ENCODE peak calls at places on chromosomes 13 and 19, in seven cellular contexts. R, C, O, T, W, V and Y are unnamed samples.

GRCh38 chr13:46062190-46062589 is 9.6 kb upstream of the ZC3H13 start:
- DNase-seq in R (no peak), C (no peak), O (no peak), T (no peak), W (no peak), V (no peak), Y (no peak)

GRCh38 chr13:101341464-101341863 is 74.8 kb downstream of the NALCN start:
- DNase-seq in R (no peak), C (no peak), O (no peak), T (no peak), W (no peak), V (no peak), Y (no peak)

GRCh38 chr13:32126756-32127155 is 95.2 kb downstream of the FRY start:
- DNase-seq in R (no peak), C (no peak), O (no peak), T (no peak), W (no peak), V (no peak), Y (no peak)

GRCh38 chr13:85528578-85529215 is 270.5 kb downstream of the SLITRK6 start:
- DNase-seq in R (no peak), C (no peak), O (no peak), T (no peak), W (no peak), V (no peak), Y (no peak)

GRCh38 chr13:71851541-71851940 is 15.5 kb downstream of the DACH1 start:
- DNase-seq in R (no peak), C (no peak), O (no peak), T (no peak), W (no peak), V (no peak), Y (no peak)

GRCh38 chr13:74867460-74867859 is 614.5 kb downstream of the TBC1D4 start:
- DNase-seq in R (no peak), C (no peak), O (no peak), T (no peak), W (no peak), V (no peak), Y (no peak)

GRCh38 chr13:46071590-46072249 is 19.2 kb upstream of the ZC3H13 start:
- DNase-seq in R (no peak), C (peak), O (no peak), T (no peak), W (peak), V (no peak), Y (no peak)

GRCh38 chr13:112838038-112838965 is 130.7 kb upstream of the MCF2L start:
- DNase-seq in R (no peak), C (no peak), O (no peak), T (peak), W (no peak), V (no peak), Y (no peak)

GRCh38 chr13:114108894-114109293 is 23.5 kb downstream of the RASA3 start:
- DNase-seq in R (no peak), C (no peak), O (peak), T (peak), W (no peak), V (peak), Y (peak)

GRCh38 chr19:18712981-18713380 is 29.5 kb downstream of the CRTC1 start:
- DNase-seq in R (no peak), C (no peak), O (no peak), T (no peak), W (no peak), V (no peak), Y (no peak)

GRCh38 chr19:35622750-35623149 is 6.1 kb upstream of the RBM42 start:
- DNase-seq in R (no peak), C (no peak), O (no peak), T (no peak), W (no peak), V (no peak), Y (peak)

GRCh38 chr13:45674908-45675307 is 27.2 kb upstream of the CBY2 start:
- DNase-seq in R (no peak), C (peak), O (no peak), T (no peak), W (no peak), V (no peak), Y (no peak)

GRCh38 chr13:76012091-76012721 is 376.1 kb downstream of the LMO7 start:
- DNase-seq in R (no peak), C (no peak), O (no peak), T (no peak), W (no peak), V (no peak), Y (no peak)

GRCh38 chr13:40130871-40131636 is 475.6 kb downstream of the COG6 start:
- DNase-seq in R (no peak), C (no peak), O (no peak), T (no peak), W (peak), V (no peak), Y (no peak)

GRCh38 chr19:39192846-39193245 is 3.9 kb upstream of the NCCRP1 start:
- DNase-seq in R (no peak), C (no peak), O (no peak), T (no peak), W (no peak), V (no peak), Y (no peak)

GRCh38 chr13:110319774-110320509 is 12.9 kb downstream of the COL4A2 start:
- DNase-seq in R (no peak), C (no peak), O (no peak), T (no peak), W (no peak), V (no peak), Y (no peak)
- TF ChIP-seq POLR2AphosphoS5 in R (no peak), C (no peak), O (no peak), T (no peak), W (no peak), V (no peak), Y (no peak)

GRCh38 chr13:51771418-51772104 is 32.4 kb downstream of the DHRS12 start:
- DNase-seq in R (no peak), C (no peak), O (no peak), T (no peak), W (no peak), V (no peak), Y (no peak)
- H3K27ac ChIP-seq in R (no peak), C (no peak), O (peak), T (no peak), W (no peak), V (no peak), Y (no peak)

GRCh38 chr13:24672141-24673132 is 7.8 kb upstream of the ATP12A start:
- DNase-seq in R (no peak), C (no peak), O (peak), T (no peak), W (no peak), V (no peak), Y (no peak)

GRCh38 chr13:24670174-24670573 is 10.0 kb upstream of the ATP12A start:
- DNase-seq in R (no peak), C (no peak), O (no peak), T (no peak), W (no peak), V (no peak), Y (peak)

GRCh38 chr13:24668955-24669354 is 11.3 kb upstream of the ATP12A start:
- DNase-seq in R (no peak), C (no peak), O (peak), T (no peak), W (no peak), V (no peak), Y (no peak)

GRCh38 chr13:24670927-24671326 is 9.3 kb upstream of the ATP12A start:
- DNase-seq in R (peak), C (peak), O (peak), T (no peak), W (no peak), V (no peak), Y (no peak)

GRCh38 chr13:24671367-24672117 is 8.7 kb upstream of the ATP12A start:
- DNase-seq in R (peak), C (peak), O (peak), T (peak), W (peak), V (no peak), Y (peak)
- TF ChIP-seq POLR2AphosphoS5 in R (no peak), C (no peak), O (no peak), T (no peak), W (no peak), V (no peak), Y (no peak)

GRCh38 chr19:8311461-8312260 is 3.5 kb upstream of the CD320 start:
- DNase-seq in R (no peak), C (no peak), O (peak), T (peak), W (no peak), V (peak), Y (no peak)
- H3K27ac ChIP-seq in R (no peak), C (no peak), O (no peak), T (no peak), W (no peak), V (peak), Y (peak)

DNA sequence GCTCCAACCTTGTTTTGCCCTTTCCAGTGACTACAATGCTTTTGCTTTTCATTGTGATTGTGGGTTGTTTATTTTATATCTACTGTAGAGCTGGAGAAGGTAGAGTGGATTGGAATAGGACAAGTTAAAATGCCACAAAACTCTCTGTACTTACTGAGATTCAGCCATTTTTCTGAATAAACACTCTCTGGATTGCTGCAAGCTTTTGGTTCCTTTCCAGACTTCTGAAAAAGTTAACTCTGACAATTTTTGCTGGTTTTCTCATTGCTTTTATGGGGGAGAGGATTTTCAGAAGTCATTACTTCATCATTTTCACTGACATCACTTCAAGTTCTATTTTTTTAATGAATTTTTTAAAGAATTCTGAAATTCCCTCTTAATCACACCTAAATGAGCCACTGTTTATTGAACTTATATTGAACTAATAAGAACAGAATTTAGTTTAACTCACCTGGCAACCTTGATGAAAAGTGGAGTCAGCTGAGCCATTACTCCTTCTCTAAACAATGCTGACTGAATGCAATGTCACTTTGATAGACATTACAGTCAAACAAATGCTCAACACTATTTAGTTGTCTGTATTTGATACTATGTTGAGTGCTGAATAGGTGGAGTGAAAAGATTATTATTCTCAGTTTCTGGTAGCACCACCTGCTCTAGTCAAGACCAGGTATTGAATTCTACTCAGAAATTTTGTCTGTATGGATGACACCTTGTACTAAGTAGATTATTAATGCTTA is 303.5 kb downstream of the DLEU7 start:
- DNase-seq in R (no peak), C (no peak), O (no peak), T (no peak), W (no peak), V (no peak), Y (no peak)
- TF ChIP-seq POLR2AphosphoS5 in R (no peak), C (no peak), O (no peak), T (no peak), W (no peak), V (no peak), Y (no peak)

GRCh38 chr13:49314344-49314882 is 66.7 kb downstream of the CDADC1 start:
- DNase-seq in R (no peak), C (no peak), O (no peak), T (no peak), W (no peak), V (no peak), Y (no peak)
- H3K27ac ChIP-seq in R (peak), C (no peak), O (peak), T (peak), W (peak), V (peak), Y (peak)

GRCh38 chr19:45770192-45771101 is 1.4 kb upstream of the SIX5 start:
- DNase-seq in R (peak), C (peak), O (peak), T (peak), W (peak), V (peak), Y (peak)

GRCh38 chr19:45767881-45768643 is 990 bp downstream of the SIX5 start:
- DNase-seq in R (peak), C (peak), O (peak), T (peak), W (peak), V (peak), Y (peak)

GRCh38 chr19:45769821-45770191 is 754 bp upstream of the SIX5 start:
- DNase-seq in R (no peak), C (peak), O (peak), T (peak), W (no peak), V (peak), Y (peak)

GRCh38 chr19:45768644-45769053 is 403 bp downstream of the SIX5 start:
- DNase-seq in R (peak), C (peak), O (no peak), T (peak), W (no peak), V (peak), Y (peak)

GRCh38 chr19:45769054-45769782 is at the start of gene SIX5:
- DNase-seq in R (peak), C (peak), O (peak), T (peak), W (peak), V (peak), Y (peak)
- TF ChIP-seq POLR2AphosphoS5 in R (peak), C (peak), O (peak), T (peak), W (peak), V (peak), Y (peak)

GRCh38 chr19:52444506-52444905 is 8.8 kb upstream of the ZNF578 start:
- DNase-seq in R (no peak), C (no peak), O (no peak), T (no peak), W (no peak), V (no peak), Y (no peak)

GRCh38 chr19:52442179-52442578 is 11.2 kb upstream of the ZNF578 start:
- DNase-seq in R (no peak), C (no peak), O (no peak), T (no peak), W (no peak), V (no peak), Y (no peak)
- H3K27ac ChIP-seq in R (no peak), C (no peak), O (no peak), T (no peak), W (no peak), V (no peak), Y (no peak)

GRCh38 chr13:95002126-95002525 is 289.8 kb upstream of the SOX21 start:
- DNase-seq in R (no peak), C (peak), O (no peak), T (no peak), W (peak), V (no peak), Y (no peak)

GRCh38 chr13:95007322-95007721 is 293.9 kb downstream of the ABCC4 start:
- DNase-seq in R (no peak), C (no peak), O (no peak), T (no peak), W (no peak), V (no peak), Y (no peak)

GRCh38 chr13:94999871-95000270 is 287.5 kb upstream of the SOX21 start:
- DNase-seq in R (no peak), C (no peak), O (no peak), T (no peak), W (no peak), V (no peak), Y (no peak)

GRCh38 chr13:95005300-95005699 is 293.0 kb upstream of the SOX21 start:
- DNase-seq in R (no peak), C (no peak), O (no peak), T (no peak), W (no peak), V (no peak), Y (no peak)

DNA sequence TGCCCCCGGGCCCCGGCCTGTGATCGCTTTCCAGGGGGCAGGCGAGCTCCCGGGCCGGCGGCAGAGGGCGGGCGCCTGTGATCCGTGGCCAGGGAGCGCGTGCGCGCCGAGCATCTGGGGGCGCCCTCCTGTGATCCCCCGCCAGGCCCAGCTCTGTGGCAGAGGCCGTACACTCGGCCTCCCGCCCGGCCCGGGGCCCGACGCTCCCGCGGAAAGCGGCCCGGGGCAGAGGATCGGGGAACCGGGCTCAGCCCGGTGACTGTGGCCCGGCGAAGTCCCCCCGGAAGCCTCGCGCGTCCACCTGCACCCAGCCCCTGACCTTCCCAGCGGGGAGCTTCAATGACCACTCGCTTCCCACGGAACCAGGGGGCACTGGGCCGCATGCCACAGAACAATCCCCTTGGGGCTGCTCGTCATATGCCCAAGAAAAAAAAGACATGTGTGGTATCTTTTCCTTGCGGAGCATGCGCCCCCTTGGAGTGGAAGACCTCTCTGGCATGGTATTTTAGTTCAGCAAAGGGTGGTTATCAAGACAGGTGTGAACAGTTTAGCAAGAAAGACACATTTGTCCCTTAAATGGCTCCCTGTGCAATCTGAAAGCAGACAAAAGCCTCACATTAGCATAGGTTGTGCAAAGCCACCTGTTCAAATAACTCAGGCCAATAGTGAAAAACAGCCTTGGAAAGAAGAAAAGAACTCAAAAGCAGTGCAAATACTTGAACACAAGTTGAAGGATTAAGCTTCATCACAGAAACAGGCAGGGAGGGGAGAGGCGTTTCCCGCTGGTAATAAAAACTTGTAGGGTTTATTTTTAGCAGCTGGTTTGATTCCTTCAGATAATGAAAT is 290.8 kb upstream of the SOX21 start:
- DNase-seq in R (no peak), C (peak), O (no peak), T (no peak), W (no peak), V (no peak), Y (peak)
- TF ChIP-seq POLR2AphosphoS5 in R (no peak), C (no peak), O (no peak), T (no peak), W (no peak), V (no peak), Y (no peak)